ENCODE peak calls at places on chromosomes 4 and X, in five cellular contexts. Z is germinal center, H is heart right ventricle, Y is chondrocyte, X is GM03348. S is an unnamed sample.

GRCh38 chr4:155079866-155080265 is 128.6 kb upstream of the NPY2R start:
- DNase-seq in H (no peak), Y (no peak), Z (no peak), X (peak), S (no peak)

GRCh38 chr4:65600656-65601055 is 69.6 kb downstream of the EPHA5 start:
- DNase-seq in X (no peak), Y (no peak), Z (no peak), H (no peak), S (no peak)

GRCh38 chrX:124274438-124275166 is 57.9 kb upstream of the TEX13D start:
- DNase-seq in X (no peak), H (peak), Z (no peak), Y (no peak), S (no peak)

GRCh38 chr4:154973636-154974035 is 192.6 kb downstream of the RBM46 start:
- DNase-seq in Z (no peak), H (no peak), X (no peak), Y (no peak), S (peak)

GRCh38 chr4:2934077-2934812 is 29.0 kb downstream of the NOP14 start:
- DNase-seq in H (peak), X (peak), Z (peak), Y (peak), S (peak)

GRCh38 chrX:10620121-10620699 is at the start of gene MID1:
- DNase-seq in Z (peak), X (peak), H (peak), Y (no peak), S (peak)

GRCh38 chr4:128060130-128060619 is 937 bp upstream of the LARP1B start:
- DNase-seq in Y (no peak), H (no peak), Z (no peak), X (peak), S (no peak)

GRCh38 chr4:53365121-53365485 is 758 bp downstream of the SCFD2 start:
- DNase-seq in H (no peak), X (peak), Z (peak), Y (no peak), S (peak)

GRCh38 chrX:2967998-2968909 is 38.1 kb upstream of the ARSH start:
- DNase-seq in Z (no peak), Y (no peak), H (peak), X (peak), S (peak)

GRCh38 chrX:134849390-134849789 is 141.4 kb upstream of the SMIM10 start:
- DNase-seq in H (no peak), Z (no peak), Y (no peak), X (peak), S (peak)

GRCh38 chr4:108774809-108775530 is 12.1 kb upstream of the ETNPPL start:
- DNase-seq in X (no peak), Y (no peak), H (peak), Z (no peak), S (no peak)

GRCh38 chr4:7171191-7171900 is 21.0 kb upstream of the SORCS2 start:
- DNase-seq in Y (peak), H (no peak), Z (no peak), X (no peak), S (peak)

GRCh38 chrX:11791537-11791936 is 33.5 kb downstream of the MSL3 start:
- DNase-seq in Z (no peak), Y (no peak), H (no peak), X (no peak), S (no peak)

GRCh38 chrX:40530471-40530870 is 50.3 kb upstream of the ATP6AP2 start:
- DNase-seq in X (no peak), H (no peak), Y (no peak), Z (no peak), S (no peak)

GRCh38 chr4:38002451-38003071 is 42.4 kb downstream of the PTTG2 start:
- DNase-seq in Y (no peak), Z (no peak), H (no peak), X (no peak), S (peak)

S was measured in mammary epithelial cell.